ENCODE peak calls at places on chromosomes 5 and 9, in nine cellular contexts. A is A549; O is neural progenitor cell; K is upper lobe of right lung; R is CD4-positive, alpha-beta memory T cell; I is tibial nerve; G is lung; U is right atrium auricular region; X is uterus. P is an unnamed sample. For H3K9me3, the result is how much of the 10 kb centered on the place peaks cover.

GRCh38 chr5:150458819-150459557 is 9.4 kb upstream of the RPS14 start:
- DNase-seq in A (peak), O (peak), K (peak), R (peak), I (peak), G (peak), U (peak), X (peak), P (peak)

GRCh38 chr9:16591092-16591491 is 279.4 kb downstream of the BNC2 start:
- DNase-seq in A (no peak), O (no peak), K (no peak), R (no peak), I (no peak), G (no peak), U (no peak), X (no peak), P (no peak)

GRCh38 chr9:37174247-37174646 is 53.9 kb downstream of the ZCCHC7 start:
- DNase-seq in A (no peak), O (no peak), K (no peak), R (no peak), I (no peak), G (no peak), U (no peak), X (no peak), P (no peak)

GRCh38 chr5:140362311-140362710 is 2.3 kb downstream of the SLC4A9 start:
- DNase-seq in A (no peak), O (no peak), K (no peak), R (no peak), I (no peak), G (no peak), U (no peak), X (no peak), P (no peak)

GRCh38 chr5:172874647-172875371 is 40.8 kb downstream of the ERGIC1 start:
- DNase-seq in A (no peak), O (no peak), K (no peak), R (no peak), I (no peak), G (no peak), U (no peak), X (no peak), P (no peak)

GRCh38 chr5:146369691-146370090 is 31.1 kb downstream of the POU4F3 start:
- DNase-seq in A (no peak), O (no peak), K (no peak), R (no peak), I (no peak), G (no peak), U (no peak), X (no peak), P (peak)

GRCh38 chr5:17238521-17239041 is 21.1 kb downstream of the BASP1 start:
- DNase-seq in A (no peak), O (no peak), K (no peak), R (no peak), I (no peak), G (no peak), U (no peak), X (no peak), P (no peak)

GRCh38 chr5:153965102-153965645 is 73.5 kb downstream of the FAM114A2 start:
- DNase-seq in A (peak), O (peak), K (no peak), R (peak), I (no peak), G (peak), U (no peak), X (peak), P (no peak)

GRCh38 chr5:11509793-11510192 is 394.5 kb downstream of the CTNND2 start:
- DNase-seq in A (no peak), O (no peak), K (no peak), R (no peak), I (no peak), G (no peak), U (no peak), X (no peak), P (no peak)

GRCh38 chr5:35857606-35858205 is 1.0 kb downstream of the IL7R start:
- DNase-seq in A (no peak), O (no peak), K (no peak), R (peak), I (no peak), G (no peak), U (no peak), X (no peak), P (no peak)

GRCh38 chr5:160266752-160267345 is 37.5 kb downstream of the FABP6 start:
- DNase-seq in A (no peak), O (no peak), K (peak), R (no peak), I (no peak), G (no peak), U (no peak), X (no peak), P (no peak)

GRCh38 chr5:132190161-132190817 is 37.4 kb downstream of the P4HA2 start:
- DNase-seq in A (peak), O (peak), K (no peak), R (peak), I (no peak), G (no peak), U (no peak), X (peak), P (peak)

GRCh38 chr5:179240561-179240960 is 104.7 kb downstream of the ADAMTS2 start:
- DNase-seq in A (no peak), O (no peak), K (peak), R (no peak), I (no peak), G (no peak), U (no peak), X (no peak), P (no peak)

GRCh38 chr5:179242676-179243075 is 102.6 kb downstream of the ADAMTS2 start:
- DNase-seq in A (no peak), O (no peak), K (no peak), R (no peak), I (no peak), G (no peak), U (no peak), X (no peak), P (no peak)

GRCh38 chr5:179243333-179243732 is 101.9 kb downstream of the ADAMTS2 start:
- DNase-seq in A (no peak), O (no peak), K (no peak), R (no peak), I (no peak), G (no peak), U (no peak), X (no peak), P (no peak)

GRCh38 chr5:179241175-179241574 is 104.1 kb downstream of the ADAMTS2 start:
- DNase-seq in A (no peak), O (no peak), K (peak), R (no peak), I (no peak), G (no peak), U (no peak), X (no peak), P (no peak)

GRCh38 chr5:179241764-179242370 is 103.4 kb downstream of the ADAMTS2 start:
- DNase-seq in A (no peak), O (no peak), K (peak), R (no peak), I (no peak), G (no peak), U (no peak), X (no peak), P (no peak)
- H3K27ac ChIP-seq in A (no peak), O (no peak), K (no peak), R (no peak), I (peak), G (no peak), U (no peak), X (peak), P (no peak)

GRCh38 chr9:134936021-134936761 is 18.5 kb upstream of the FCN1 start:
- DNase-seq in A (no peak), O (no peak), K (no peak), R (no peak), I (no peak), G (no peak), U (no peak), X (no peak), P (no peak)
- H3K4me3 ChIP-seq in A (no peak), O (no peak), K (no peak), R (no peak), I (no peak), G (no peak), U (no peak), X (no peak), P (no peak)

GRCh38 chr5:149256451-149256850 is 15.2 kb upstream of the AFAP1L1 start:
- DNase-seq in A (no peak), O (no peak), K (no peak), R (no peak), I (no peak), G (no peak), U (no peak), X (no peak), P (peak)

GRCh38 chr5:149257875-149258705 is 13.6 kb upstream of the AFAP1L1 start:
- DNase-seq in A (no peak), O (no peak), K (no peak), R (no peak), I (no peak), G (no peak), U (no peak), X (no peak), P (peak)

GRCh38 chr5:149251546-149251945 is 20.1 kb upstream of the AFAP1L1 start:
- DNase-seq in A (no peak), O (no peak), K (no peak), R (no peak), I (no peak), G (no peak), U (no peak), X (no peak), P (no peak)

DNA sequence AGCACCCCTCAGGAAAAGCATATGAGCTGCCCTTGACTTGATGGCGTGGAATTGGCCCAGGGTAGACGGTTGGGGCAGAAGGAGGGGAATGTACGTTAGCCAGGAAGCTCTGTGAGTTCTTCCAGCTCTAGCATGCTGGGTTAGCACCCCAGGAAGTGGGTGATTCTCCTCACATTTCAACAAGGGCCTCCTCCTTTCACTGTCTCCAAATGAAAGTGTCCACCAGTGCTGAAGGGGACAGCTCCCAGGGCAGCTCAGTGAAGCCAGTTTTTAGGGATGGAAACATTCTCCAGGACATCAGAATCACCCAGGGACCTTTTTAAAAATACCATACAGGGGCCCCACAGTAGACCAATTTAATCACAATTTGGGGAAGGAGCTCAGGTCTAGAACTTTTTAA is 17.2 kb upstream of the AFAP1L1 start:
- DNase-seq in A (no peak), O (peak), K (no peak), R (no peak), I (no peak), G (no peak), U (no peak), X (no peak), P (no peak)
- H3K9me3 ChIP-seq in A (under half), O (under half), K (under half), R (under half), I (under half), G (under half), U (under half), X (under half), P (under half)

GRCh38 chr5:134462047-134462575 is 50.4 kb upstream of the CDKN2AIPNL start:
- DNase-seq in A (no peak), O (no peak), K (peak), R (no peak), I (no peak), G (no peak), U (no peak), X (peak), P (no peak)
- H3K27ac ChIP-seq in A (peak), O (no peak), K (no peak), R (no peak), I (no peak), G (no peak), U (peak), X (peak), P (no peak)

DNA sequence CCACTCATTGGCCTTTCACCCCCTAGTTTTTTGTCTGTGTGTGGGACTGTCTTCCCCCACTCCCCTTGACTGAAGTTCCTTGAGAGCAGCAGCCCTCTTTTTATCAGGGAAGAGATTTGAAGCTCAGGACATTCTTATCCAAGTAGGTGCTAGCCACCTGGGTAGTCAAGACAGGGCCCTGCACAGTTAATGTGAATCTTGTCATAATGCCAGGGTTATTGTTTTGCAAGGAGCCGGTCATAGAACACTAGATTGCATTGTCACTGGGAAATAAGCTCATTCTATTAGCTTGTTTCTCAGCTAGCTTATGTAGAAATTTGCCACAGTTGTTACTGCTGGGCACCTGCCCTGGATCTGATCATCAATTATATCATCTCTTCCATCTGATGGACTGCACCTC is 256.1 kb downstream of the DOCK8 start:
- DNase-seq in A (no peak), O (no peak), K (no peak), R (no peak), I (no peak), G (no peak), U (no peak), X (no peak), P (no peak)
- H3K4me3 ChIP-seq in A (peak), O (peak), K (peak), R (peak), I (peak), G (peak), U (peak), X (peak), P (no peak)

GRCh38 chr5:158484246-158484645 is 615.5 kb downstream of the EBF1 start:
- DNase-seq in A (no peak), O (no peak), K (no peak), R (no peak), I (no peak), G (no peak), U (no peak), X (no peak), P (no peak)

GRCh38 chr5:158483202-158483870 is 616.4 kb downstream of the EBF1 start:
- DNase-seq in A (no peak), O (peak), K (no peak), R (no peak), I (no peak), G (no peak), U (no peak), X (no peak), P (no peak)

GRCh38 chr5:158485604-158486081 is 614.1 kb downstream of the EBF1 start:
- DNase-seq in A (no peak), O (no peak), K (no peak), R (no peak), I (no peak), G (peak), U (peak), X (peak), P (no peak)

GRCh38 chr5:158487156-158487555 is 612.6 kb downstream of the EBF1 start:
- DNase-seq in A (no peak), O (peak), K (no peak), R (no peak), I (no peak), G (no peak), U (no peak), X (no peak), P (no peak)

GRCh38 chr5:158484968-158485367 is 614.7 kb downstream of the EBF1 start:
- DNase-seq in A (no peak), O (no peak), K (no peak), R (no peak), I (no peak), G (no peak), U (peak), X (no peak), P (no peak)
- H3K9me3 ChIP-seq in A (under half), O (under half), K (under half), R (under half), I (under half), G (under half), U (under half), X (under half), P (under half)

GRCh38 chr9:136713555-136713949 is 1.2 kb downstream of the DIPK1B start:
- DNase-seq in A (no peak), O (no peak), K (no peak), R (no peak), I (no peak), G (no peak), U (no peak), X (no peak), P (no peak)
- H3K27ac ChIP-seq in A (peak), O (no peak), K (peak), R (no peak), I (no peak), G (peak), U (peak), X (peak), P (no peak)